ENCODE peak calls at places on chromosomes 7 and 10, in six cellular contexts. C is HepG2, N is esophagus muscularis mucosa, A is dorsolateral prefrontal cortex, O is hepatocyte, G is body of pancreas. B is an unnamed sample.

GRCh38 chr7:36368496-36368895 is 21.2 kb upstream of the ANLN start:
- DNase-seq in N (no peak), A (no peak), C (no peak), O (no peak), G (no peak), B (no peak)

GRCh38 chr10:52020702-52021101 is 293.4 kb upstream of the DKK1 start:
- DNase-seq in C (no peak), O (no peak), G (no peak), A (no peak), N (no peak), B (no peak)

GRCh38 chr7:2116086-2116810 is 116.5 kb downstream of the MAD1L1 start:
- DNase-seq in A (no peak), N (no peak), O (no peak), C (peak; percentile 35), G (no peak), B (peak; percentile 37)

GRCh38 chr7:157669768-157670345 is 333.1 kb downstream of the DNAJB6 start:
- DNase-seq in N (no peak), A (no peak), C (no peak), O (no peak), G (peak; percentile 6), B (no peak)

GRCh38 chr10:45454859-45455258 is 80.8 kb downstream of the ALOX5 start:
- DNase-seq in N (peak; percentile 75), A (no peak), G (no peak), C (no peak), O (no peak), B (no peak)

GRCh38 chr10:43026039-43026973 is 50.6 kb upstream of the RET start:
- DNase-seq in G (no peak), C (no peak), O (no peak), A (no peak), N (peak; percentile 91), B (peak; percentile 95)

GRCh38 chr7:1352656-1353286 is 106.5 kb downstream of the MICALL2 start:
- DNase-seq in A (no peak), O (no peak), N (no peak), C (no peak), G (no peak), B (no peak)

GRCh38 chr10:122461729-122462532 is 578 bp downstream of the HTRA1 start:
- DNase-seq in O (peak; percentile 60), A (no peak), C (no peak), G (peak; percentile 68), N (no peak), B (no peak)

GRCh38 chr10:63491558-63492316 is 26.0 kb upstream of the JMJD1C start:
- DNase-seq in N (no peak), A (no peak), O (peak; percentile 63), G (peak; percentile 25), C (no peak), B (peak; percentile 14)

GRCh38 chr10:62681211-62681940 is 123.1 kb upstream of the ADO start:
- DNase-seq in C (peak; percentile 36), N (no peak), A (no peak), O (peak; percentile 42), G (no peak), B (no peak)

GRCh38 chr10:57743711-57744110 is 524.0 kb downstream of the IPMK start:
- DNase-seq in O (no peak), N (no peak), C (no peak), A (no peak), G (no peak), B (no peak)

GRCh38 chr7:24024689-24025088 is 259.3 kb upstream of the NPY start:
- DNase-seq in O (no peak), G (no peak), A (no peak), N (no peak), C (no peak), B (no peak)

GRCh38 chr10:92240289-92241157 is 50.4 kb downstream of the CPEB3 start:
- DNase-seq in A (peak; percentile 60), G (peak; percentile 72), C (peak; percentile 75), O (peak; percentile 78), N (no peak), B (no peak)

GRCh38 chr10:9825491-9826018 is 1192.1 kb upstream of the CELF2 start:
- DNase-seq in A (no peak), N (no peak), G (no peak), O (peak; percentile 74), C (no peak), B (no peak)

DNA sequence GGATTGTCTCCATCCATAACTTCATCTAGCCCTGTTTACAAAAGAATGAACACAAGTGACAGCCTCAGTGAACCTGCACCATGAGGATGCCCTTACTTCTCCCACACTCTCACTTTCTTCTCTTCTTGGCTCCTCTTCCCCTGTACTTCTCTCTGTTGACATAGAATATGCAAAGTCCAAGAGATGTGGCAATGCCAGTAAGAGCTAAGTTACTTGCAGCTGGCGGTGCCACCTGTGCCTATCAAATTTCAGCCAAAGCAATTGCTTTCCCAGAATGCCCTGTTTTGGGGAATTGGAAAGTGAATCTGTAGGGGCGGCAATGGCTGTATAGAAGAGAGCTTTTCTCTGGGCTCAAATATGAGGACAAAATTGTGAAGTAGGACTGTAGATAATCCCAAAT is 557.8 kb downstream of the AUTS2 start:
- DNase-seq in A (no peak), C (no peak), N (no peak), O (no peak), G (no peak), B (no peak)
- H3K27ac ChIP-seq in A (no peak overlapping the region), C (no peak overlapping the region), N (no peak overlapping the region), O (no peak overlapping the region), G (no peak overlapping the region), B (no peak overlapping the region)

DNA sequence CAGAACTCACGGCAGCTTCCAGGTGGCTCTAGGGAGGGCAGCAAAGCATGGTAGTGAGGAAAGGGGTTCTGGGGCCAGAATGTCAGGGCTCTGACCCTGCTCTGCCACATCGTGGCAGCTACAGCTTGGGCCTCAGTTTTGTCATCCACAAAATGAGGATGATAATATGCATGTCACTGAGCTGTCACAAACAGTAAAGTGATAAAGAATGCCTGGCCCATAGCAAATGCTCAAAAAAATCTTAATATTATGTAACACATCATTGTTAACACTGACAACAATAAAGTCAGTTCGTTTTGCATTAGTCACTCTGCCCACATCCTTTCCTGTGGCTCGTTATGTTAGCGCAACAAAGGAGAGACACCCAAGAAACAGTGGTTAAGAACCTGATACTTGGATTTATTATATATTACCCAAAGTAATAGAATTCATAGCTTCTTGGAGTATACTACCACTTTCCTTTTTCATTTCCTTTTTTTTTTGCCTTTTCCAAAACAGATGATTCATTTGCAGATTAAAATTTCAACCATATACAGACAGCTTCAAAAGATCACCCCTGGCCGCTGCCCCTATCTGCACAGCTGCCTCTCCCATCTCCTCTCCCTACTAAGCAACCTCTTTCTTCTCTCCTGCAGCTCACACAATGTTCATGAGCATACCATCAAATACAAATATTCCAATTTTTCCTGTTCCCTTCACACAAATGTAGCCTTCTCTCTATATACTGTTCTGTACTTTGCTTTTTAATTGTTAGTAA is 45.5 kb upstream of the DDC start:
- DNase-seq in N (no peak), G (no peak), C (no peak), A (no peak), O (no peak), B (peak; percentile 26)
- H3K27ac ChIP-seq in N (no peak overlapping the region), G (no peak overlapping the region), C (no peak overlapping the region), A (no peak overlapping the region), O (no peak overlapping the region), B (no peak overlapping the region)

DNA sequence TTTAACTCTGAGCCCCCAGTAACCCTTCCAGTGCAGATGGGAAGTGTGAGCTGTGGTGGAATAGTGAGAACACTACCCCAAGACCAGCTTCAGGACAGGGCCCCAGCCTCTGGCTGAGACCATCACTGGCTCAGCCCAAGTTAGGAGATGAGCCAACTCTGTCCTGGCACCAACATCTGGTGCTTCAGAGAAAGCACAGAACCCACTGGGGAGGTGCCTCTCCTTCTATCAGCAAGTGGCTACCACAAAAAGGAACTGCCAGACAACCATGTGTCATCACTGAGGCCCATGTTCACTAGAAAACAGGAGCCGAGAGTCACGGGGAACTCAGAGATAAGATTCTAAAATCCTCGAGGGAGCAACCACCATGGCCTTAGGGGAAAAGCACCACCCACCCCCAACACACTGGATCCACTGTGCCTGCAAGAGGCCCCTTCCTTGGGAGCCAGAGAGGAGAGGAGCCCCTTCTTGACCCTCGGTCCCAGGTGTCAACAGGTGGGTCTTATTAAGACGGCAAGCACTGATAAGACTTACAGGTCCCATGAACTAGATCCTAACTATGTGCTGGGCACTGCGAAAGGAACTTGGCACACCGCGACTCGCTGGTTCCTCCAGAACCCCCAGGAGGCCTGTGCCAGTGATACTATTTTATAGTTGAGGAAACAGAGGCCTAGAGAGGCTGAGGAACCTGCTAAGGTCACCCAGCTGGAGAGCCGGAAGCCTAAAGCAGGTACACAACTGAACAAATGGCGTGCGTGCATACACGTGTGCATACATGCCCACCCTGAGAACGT is 102.7 kb downstream of the FAM53B start:
- DNase-seq in A (peak; percentile 60), G (no peak), N (no peak), O (peak; percentile 32), C (no peak), B (no peak)
- H3K27ac ChIP-seq in A (peak overlapping the region; percentile 97), G (peak overlapping the region; percentile 5), N (peak overlapping the region; percentile 57), O (no peak overlapping the region), C (no peak overlapping the region), B (peak overlapping the region; percentile 5)

DNA sequence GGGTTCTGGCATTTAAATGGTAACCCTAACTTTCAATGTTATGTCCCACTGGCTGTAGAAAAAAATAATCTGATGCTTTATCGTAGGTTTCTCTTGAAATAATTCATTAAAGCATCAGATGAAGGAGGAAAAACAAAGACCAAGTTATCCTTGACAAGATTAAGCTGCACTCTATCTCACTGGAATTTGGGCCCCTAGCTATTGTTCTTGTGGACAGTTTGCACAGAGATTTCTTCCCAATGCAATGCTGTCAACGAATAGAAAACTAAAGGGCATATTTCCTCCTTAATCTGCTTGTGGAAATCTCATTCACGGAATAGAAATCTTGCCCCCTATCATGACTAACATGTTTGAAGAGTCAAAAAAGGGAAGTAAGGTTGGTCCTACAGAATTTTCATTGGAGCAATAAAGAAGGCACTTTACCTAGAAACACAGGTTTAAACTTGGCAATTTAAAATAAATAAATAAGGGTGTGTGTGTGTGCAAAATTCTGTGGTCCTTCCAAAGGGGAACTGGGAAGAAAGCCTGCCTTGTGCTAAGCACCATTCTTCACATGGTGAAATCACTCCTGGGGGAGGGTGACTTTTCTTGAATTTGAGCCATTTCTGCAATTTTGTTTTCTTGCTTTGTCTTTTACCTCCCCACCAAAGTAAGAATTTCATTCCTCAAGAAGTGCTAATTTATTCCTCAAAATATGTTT is 242.8 kb downstream of the GLI3 start:
- DNase-seq in N (no peak), A (no peak), G (no peak), C (no peak), O (no peak), B (no peak)
- H3K27ac ChIP-seq in N (no peak overlapping the region), A (no peak overlapping the region), G (no peak overlapping the region), C (no peak overlapping the region), O (no peak overlapping the region), B (no peak overlapping the region)

DNA sequence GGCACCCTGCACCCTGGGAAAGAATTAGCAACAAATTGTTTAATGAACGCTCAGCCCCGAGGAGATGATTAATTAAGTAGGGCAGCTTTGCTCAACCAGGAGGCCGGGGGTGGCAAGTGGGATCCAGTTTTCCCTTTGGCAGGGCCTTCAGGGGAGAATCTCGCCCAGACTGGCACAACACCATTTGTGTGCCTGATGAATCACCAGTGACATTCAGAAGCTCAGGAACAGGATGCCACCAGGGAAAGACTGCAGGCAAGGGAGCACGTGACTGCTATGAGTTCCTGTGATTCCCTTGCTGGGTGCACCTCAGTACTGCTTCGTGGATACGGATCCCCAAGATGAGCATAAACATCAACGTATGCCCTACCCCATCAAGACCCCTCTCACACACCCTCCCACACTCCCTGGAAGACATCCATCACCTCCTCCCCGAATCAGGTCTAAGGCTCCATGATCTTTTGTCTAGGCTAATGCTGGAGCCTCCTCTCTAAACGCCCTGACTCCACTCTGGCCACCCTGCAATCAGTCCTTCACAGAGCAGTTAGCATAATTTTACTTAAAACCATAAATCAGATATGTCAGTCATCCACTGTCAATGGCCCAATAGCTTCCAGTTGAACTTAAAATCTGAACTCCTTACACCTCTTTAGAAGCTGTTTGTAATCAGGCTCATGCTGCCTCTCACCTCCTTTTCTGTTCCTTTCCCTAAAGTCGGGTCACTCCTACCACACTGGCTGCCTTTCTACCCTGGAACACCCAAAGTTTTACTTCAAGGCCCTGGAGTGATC is 109.2 kb upstream of the AGK start:
- DNase-seq in G (no peak), N (no peak), C (no peak), O (no peak), A (peak; percentile 45), B (peak; percentile 3)
- H3K27ac ChIP-seq in G (no peak overlapping the region), N (no peak overlapping the region), C (no peak overlapping the region), O (no peak overlapping the region), A (no peak overlapping the region), B (no peak overlapping the region)